ENCODE peak calls at places on chromosome X, in eight cellular contexts. K is Caco-2, F is HFF-Myc, M is PC-9, A is ascending aorta, B is colonic mucosa, O is transverse colon, V is GM12865. H is an unnamed sample.

GRCh38 chrX:103565197-103565596 is 20.1 kb upstream of the TCEAL4 start:
- DNase-seq in V (peak), B (no peak), M (no peak), A (no peak), O (no peak), K (no peak), F (no peak), H (no peak)

GRCh38 chrX:46130246-46130645 is 415.0 kb downstream of the ZNF674 start:
- DNase-seq in M (no peak), V (no peak), B (no peak), O (no peak), F (no peak), K (no peak), A (no peak), H (no peak)

GRCh38 chrX:39556056-39556455 is 541.7 kb downstream of the BCOR start:
- DNase-seq in O (no peak), V (no peak), A (no peak), B (no peak), K (no peak), F (no peak), M (no peak), H (no peak)

GRCh38 chrX:136694491-136695087 is 46.6 kb downstream of the CD40LG start:
- DNase-seq in O (no peak), V (peak), K (peak), A (no peak), M (peak), B (no peak), F (peak), H (peak)

GRCh38 chrX:84469226-84469625 is 33.0 kb downstream of the HDX start:
- DNase-seq in F (peak), A (no peak), B (no peak), M (no peak), V (no peak), K (no peak), O (no peak), H (peak)

GRCh38 chrX:153968754-153969124 is 2.9 kb downstream of the HCFC1 start:
- DNase-seq in K (no peak), O (peak), B (no peak), A (no peak), V (peak), F (no peak), M (no peak), H (peak)

GRCh38 chrX:101079223-101079622 is 544 bp downstream of the TMEM35A start:
- DNase-seq in M (no peak), V (no peak), F (no peak), K (no peak), O (no peak), B (peak), A (no peak), H (no peak)

GRCh38 chrX:150361070-150361776 is 1.9 kb upstream of the MAMLD1 start:
- DNase-seq in V (no peak), M (no peak), B (no peak), O (peak), A (no peak), K (no peak), F (no peak), H (peak)

GRCh38 chrX:150364347-150365050 is 1.4 kb downstream of the MAMLD1 start:
- DNase-seq in F (no peak), A (no peak), B (peak), O (peak), V (no peak), K (no peak), M (no peak), H (peak)

GRCh38 chrX:68940601-68941000 is 111.8 kb downstream of the EFNB1 start:
- DNase-seq in O (peak), A (no peak), K (no peak), M (no peak), V (no peak), B (peak), F (no peak), H (no peak)

GRCh38 chrX:16528620-16529019 is 121.3 kb upstream of the S100G start:
- DNase-seq in M (no peak), A (no peak), V (no peak), O (no peak), K (no peak), B (no peak), F (no peak), H (no peak)

GRCh38 chrX:51144828-51145442 is 187.7 kb upstream of the NUDT10 start:
- DNase-seq in F (no peak), V (peak), B (peak), K (peak), O (no peak), A (no peak), M (no peak), H (peak)

GRCh38 chrX:30888526-30889146 is 418 bp downstream of the TAB3 start:
- DNase-seq in O (peak), F (no peak), B (peak), M (no peak), K (peak), V (no peak), A (peak), H (peak)

GRCh38 chrX:119721926-119722325 is 29.0 kb upstream of the SEPTIN6 start:
- DNase-seq in K (no peak), A (no peak), B (no peak), O (no peak), F (no peak), V (no peak), M (no peak), H (no peak)

GRCh38 chrX:78650906-78651437 is 8.2 kb downstream of the RTL3 start:
- DNase-seq in K (no peak), F (no peak), O (no peak), A (no peak), B (no peak), V (peak), M (no peak), H (no peak)

GRCh38 chrX:130915302-130915701 is 12.3 kb upstream of the ENOX2 start:
- DNase-seq in B (no peak), F (no peak), V (no peak), K (no peak), A (no peak), M (no peak), O (no peak), H (peak)

GRCh38 chrX:38212246-38212645 is 8.4 kb downstream of the SRPX start:
- DNase-seq in B (no peak), F (no peak), M (no peak), V (no peak), O (no peak), A (no peak), K (no peak), H (peak)

GRCh38 chrX:11423362-11423818 is 130.2 kb downstream of the AMELX start:
- DNase-seq in K (no peak), O (peak), M (no peak), V (peak), F (peak), A (peak), B (peak), H (peak)

GRCh38 chrX:20571611-20572010 is 304.9 kb upstream of the RPS6KA3 start:
- DNase-seq in F (no peak), V (no peak), M (no peak), B (no peak), A (no peak), O (no peak), K (no peak), H (peak)

DNA sequence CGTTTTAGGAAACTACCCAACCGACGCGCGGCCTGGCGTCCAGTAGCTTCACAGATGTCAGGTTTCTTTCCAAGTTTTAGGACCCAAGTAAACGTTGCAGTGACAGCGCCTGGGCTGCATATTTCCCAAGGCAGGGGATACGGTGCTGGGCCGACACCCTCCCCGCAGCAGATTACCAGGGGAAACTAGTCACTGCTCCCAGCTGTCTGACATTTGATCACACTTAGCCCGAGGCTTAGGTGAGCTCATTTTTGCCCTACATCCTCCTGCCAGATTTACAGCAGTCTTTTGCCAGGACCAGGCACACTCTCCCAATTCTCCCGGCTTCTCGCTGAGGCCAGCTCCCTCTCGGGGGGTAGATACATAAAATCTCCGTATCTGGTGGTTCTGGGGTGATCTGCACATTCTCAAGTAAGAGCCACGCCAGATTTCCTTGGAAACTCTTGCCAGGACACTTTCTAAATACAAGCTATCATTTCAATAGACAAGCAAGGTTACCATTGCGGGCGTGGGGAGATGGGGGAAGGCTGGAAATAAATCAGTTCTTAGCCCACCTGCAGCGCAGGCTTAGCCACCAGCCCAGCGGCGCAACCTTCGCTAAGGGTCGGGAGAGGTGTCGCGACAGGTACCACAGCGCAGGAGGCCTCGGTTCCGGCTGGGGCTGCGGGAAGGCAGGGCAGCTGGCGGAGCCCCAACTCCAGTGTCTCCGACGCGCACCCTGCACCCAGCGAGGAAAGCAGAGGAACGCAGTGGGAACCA is 2.5 kb upstream of the SOX3 start:
- DNase-seq in A (no peak), F (no peak), O (no peak), K (no peak), M (no peak), V (no peak), B (no peak), H (no peak)
- H3K4me3 ChIP-seq in A (no peak), F (no peak), O (no peak), K (no peak), M (no peak), V (no peak), B (no peak), H (no peak)

GRCh38 chrX:17535229-17535628 is 160.2 kb downstream of the NHS start:
- DNase-seq in B (peak), F (no peak), M (no peak), K (peak), V (peak), A (peak), O (peak), H (peak)
- TF ChIP-seq CTCF in B (peak), F (peak), M (peak), K (peak), V (peak), A (peak), O (peak), H (peak)

DNA sequence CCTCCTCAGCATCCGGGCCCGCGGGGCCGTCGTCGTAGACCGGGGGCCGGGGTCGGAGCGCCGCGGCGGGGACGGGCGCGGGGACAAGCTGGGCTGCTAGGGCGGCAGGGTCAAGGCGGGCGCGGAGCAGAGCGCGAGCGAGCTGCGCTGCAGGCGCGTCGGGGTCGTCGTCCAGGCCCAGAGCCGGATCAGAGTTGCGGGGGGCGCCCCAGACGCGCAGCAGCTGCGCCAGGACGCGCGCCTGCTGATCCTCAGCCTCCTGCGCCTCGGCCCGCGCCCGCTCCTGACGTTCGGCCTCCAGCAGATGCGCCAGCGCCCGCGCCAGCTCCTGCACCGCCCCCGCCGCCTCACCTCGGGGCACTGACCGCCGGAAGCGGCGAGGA is 3.5 kb downstream of the PCSK1N start:
- DNase-seq in F (no peak), K (no peak), M (no peak), B (no peak), V (no peak), O (no peak), A (no peak), H (no peak)
- H3K4me3 ChIP-seq in F (no peak), K (no peak), M (no peak), B (no peak), V (no peak), O (no peak), A (no peak), H (no peak)

GRCh38 chrX:124216396-124217124 is 115.9 kb upstream of the TEX13D start:
- DNase-seq in F (no peak), A (no peak), M (no peak), V (no peak), K (no peak), O (no peak), B (no peak), H (no peak)
- TF ChIP-seq CTCF in F (no peak), A (no peak), M (no peak), V (no peak), K (no peak), O (no peak), B (no peak), H (no peak)

GRCh38 chrX:118541482-118541881 is 45.9 kb downstream of the DOCK11 start:
- DNase-seq in M (no peak), K (no peak), A (no peak), B (no peak), O (no peak), V (no peak), F (no peak), H (no peak)

GRCh38 chrX:118534716-118535493 is 39.3 kb downstream of the DOCK11 start:
- DNase-seq in M (no peak), V (no peak), K (no peak), B (no peak), F (no peak), A (no peak), O (no peak), H (peak)

GRCh38 chrX:118536687-118537461 is 41.3 kb downstream of the DOCK11 start:
- DNase-seq in F (no peak), O (no peak), V (peak), A (no peak), B (no peak), M (peak), K (peak), H (peak)

GRCh38 chrX:118540342-118540741 is 44.7 kb downstream of the DOCK11 start:
- DNase-seq in V (no peak), F (no peak), A (no peak), K (no peak), B (no peak), M (no peak), O (no peak), H (no peak)

GRCh38 chrX:118536204-118536603 is 40.6 kb downstream of the DOCK11 start:
- DNase-seq in O (no peak), M (no peak), V (peak), F (no peak), K (no peak), A (no peak), B (no peak), H (no peak)
- H3K4me3 ChIP-seq in O (no peak), M (no peak), V (peak), F (no peak), K (no peak), A (no peak), B (no peak), H (no peak)